ENCODE peak calls at places on chromosomes 2 and 18, in five cellular contexts. O is A549, L is H1, J is endothelial cell of umbilical vein, E is K562. Q is an unnamed sample.
A peak's percentile ranks its signal among the peaks of the same experiment; 100 is the strongest.

GRCh38 chr2:100427627-100428258 is 10.3 kb upstream of the CHST10 start:
- DNase-seq in E (peak; percentile 39), O (peak; percentile 59), J (peak; percentile 52), L (peak; percentile 76), Q (peak; percentile 78)

GRCh38 chr2:44836174-44836573 is 105.3 kb upstream of the SIX3 start:
- DNase-seq in L (no peak), J (no peak), O (no peak), E (no peak), Q (no peak)

GRCh38 chr2:76564734-76565133 is 854.0 kb upstream of the GCFC2 start:
- DNase-seq in J (no peak), E (no peak), L (no peak), O (no peak), Q (no peak)

GRCh38 chr2:109230980-109231420 is 102.0 kb downstream of the SH3RF3 start:
- DNase-seq in L (no peak), E (no peak), J (no peak), O (no peak), Q (no peak)

GRCh38 chr2:17757321-17757720 is 3.4 kb downstream of the GEN1 start:
- DNase-seq in J (peak; percentile 83), O (peak; percentile 63), E (no peak), L (no peak), Q (no peak)

GRCh38 chr2:215888680-215889079 is 124.7 kb downstream of the MREG start:
- DNase-seq in L (no peak), J (peak; percentile 46), O (no peak), E (no peak), Q (no peak)

GRCh38 chr2:109236147-109236546 is 107.1 kb downstream of the SH3RF3 start:
- DNase-seq in L (no peak), O (no peak), J (no peak), E (no peak), Q (no peak)

GRCh38 chr2:54673501-54673998 is 49.9 kb upstream of the EML6 start:
- DNase-seq in O (no peak), E (no peak), L (peak; percentile 45), J (peak; percentile 97), Q (no peak)

GRCh38 chr18:11751305-11752115 is 62.4 kb downstream of the GNAL start:
- DNase-seq in L (peak; percentile 78), O (no peak), J (no peak), E (no peak), Q (peak; percentile 71)

GRCh38 chr2:229901819-229902218 is 20.0 kb downstream of the TRIP12 start:
- DNase-seq in J (peak; percentile 43), O (peak; percentile 23), L (no peak), E (peak; percentile 12), Q (no peak)

GRCh38 chr2:11029136-11029535 is 117.4 kb downstream of the KCNF1 start:
- DNase-seq in E (no peak), L (no peak), O (no peak), J (no peak), Q (no peak)
- TF ChIP-seq JUN in E (no peak), L (no peak), O (no peak), J (no peak), Q (no peak)

GRCh38 chr2:196389670-196390069 is 218.3 kb upstream of the STK17B start:
- DNase-seq in E (no peak), L (no peak), J (no peak), O (no peak), Q (no peak)
- TF ChIP-seq MAX in E (no peak), L (no peak), J (no peak), O (no peak), Q (no peak)

GRCh38 chr2:641501-642430 is 35.4 kb downstream of the TMEM18 start:
- DNase-seq in J (no peak), O (no peak), L (peak; percentile 40), E (no peak), Q (no peak)
- TF ChIP-seq JUN in J (no peak), O (no peak), L (no peak), E (no peak), Q (no peak)

DNA sequence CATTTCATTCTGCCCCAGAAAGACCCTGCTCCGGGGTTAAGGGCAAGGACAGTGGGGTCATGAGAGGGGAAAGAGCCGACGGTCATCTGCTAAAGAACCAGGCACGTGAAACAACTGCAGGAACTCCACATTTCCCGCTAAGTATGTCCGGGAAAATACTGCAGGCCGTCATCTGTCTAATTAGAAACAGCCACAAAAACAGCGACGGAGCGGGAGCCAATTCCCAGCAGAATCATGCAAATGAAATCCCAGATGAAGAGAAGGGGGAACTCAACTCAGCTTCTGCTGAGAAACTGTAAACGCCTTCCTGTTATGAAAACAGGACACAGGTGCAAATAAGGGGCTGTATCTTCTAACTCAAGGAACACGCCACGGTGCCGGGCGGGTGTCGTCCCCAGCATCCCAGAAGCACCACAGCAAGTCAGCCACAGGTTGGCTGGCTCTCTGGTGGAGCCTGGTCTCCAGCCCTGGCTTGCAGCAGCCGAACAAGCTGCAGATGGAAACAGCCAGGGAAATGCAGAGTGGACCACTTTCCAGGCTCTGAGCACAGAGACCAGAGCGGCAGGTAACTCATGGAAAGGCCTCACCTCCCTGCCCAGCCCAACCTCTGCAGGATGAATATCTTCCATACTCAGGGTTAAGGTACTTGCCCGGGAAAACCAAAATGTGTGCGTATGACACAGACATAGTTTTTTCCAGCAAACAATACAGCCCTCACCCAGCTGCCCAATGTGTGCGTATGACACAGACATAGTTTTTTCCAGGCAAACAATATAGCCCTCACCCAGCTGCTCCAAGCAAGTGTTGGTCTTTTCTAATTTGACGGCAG is 28.9 kb downstream of the PXDN start:
- DNase-seq in E (no peak), L (no peak), J (peak; percentile 87), O (no peak), Q (no peak)
- TF ChIP-seq MAX in E (no peak), L (no peak), J (no peak), O (no peak), Q (no peak)

GRCh38 chr2:73985318-73986084 is 791 bp downstream of the TET3 start:
- DNase-seq in J (no peak), O (peak; percentile 36), L (no peak), E (peak; percentile 89), Q (no peak)
- TF ChIP-seq JUN in J (no peak), O (no peak), L (no peak), E (no peak), Q (no peak)

GRCh38 chr18:68435581-68435980 is 279.3 kb downstream of the TMX3 start:
- DNase-seq in E (no peak), J (no peak), L (no peak), O (no peak), Q (no peak)

GRCh38 chr18:68438983-68439382 is 275.9 kb downstream of the TMX3 start:
- DNase-seq in O (no peak), L (no peak), J (no peak), E (no peak), Q (no peak)

GRCh38 chr18:68439672-68440071 is 275.2 kb downstream of the TMX3 start:
- DNase-seq in L (no peak), O (no peak), E (no peak), J (no peak), Q (no peak)

GRCh38 chr18:68438536-68438935 is 276.4 kb downstream of the TMX3 start:
- DNase-seq in E (no peak), O (no peak), J (no peak), L (no peak), Q (no peak)

GRCh38 chr18:68436485-68436884 is 278.4 kb downstream of the TMX3 start:
- DNase-seq in L (no peak), J (peak; percentile 44), E (no peak), O (no peak), Q (no peak)
- TF ChIP-seq MAX in L (no peak), J (no peak), E (no peak), O (no peak), Q (no peak)

GRCh38 chr2:23597687-23598086 is 212.7 kb downstream of the KLHL29 start:
- DNase-seq in O (no peak), E (no peak), L (no peak), J (no peak), Q (no peak)

GRCh38 chr2:23601301-23601965 is 216.5 kb downstream of the KLHL29 start:
- DNase-seq in E (no peak), O (no peak), L (no peak), J (no peak), Q (no peak)

GRCh38 chr2:23599006-23599405 is 214.0 kb downstream of the KLHL29 start:
- DNase-seq in O (no peak), J (no peak), L (no peak), E (no peak), Q (no peak)

GRCh38 chr2:23600336-23600735 is 215.4 kb downstream of the KLHL29 start:
- DNase-seq in J (no peak), L (no peak), O (no peak), E (no peak), Q (no peak)

DNA sequence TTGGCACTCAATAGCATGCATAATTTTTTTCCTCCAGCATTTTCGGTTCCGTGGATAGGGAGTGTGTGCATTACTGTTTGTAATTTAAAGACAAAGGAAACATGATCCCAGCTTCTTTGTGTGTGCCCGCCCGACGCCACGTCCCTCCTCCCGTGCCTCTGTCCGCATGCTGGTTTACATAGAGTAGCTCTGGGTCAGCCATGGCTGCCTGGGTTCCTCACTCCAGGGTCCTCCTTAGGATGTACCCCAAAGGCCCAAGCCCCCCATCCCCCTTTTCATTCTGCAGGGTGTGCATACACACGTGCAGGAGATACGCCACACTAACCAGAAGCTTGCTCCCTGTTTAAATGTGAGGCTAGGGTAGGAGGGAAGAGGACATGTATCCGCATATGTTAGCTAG is 214.7 kb downstream of the KLHL29 start:
- DNase-seq in E (no peak), J (no peak), L (no peak), O (no peak), Q (no peak)
- TF ChIP-seq JUN in E (no peak), J (no peak), L (no peak), O (no peak), Q (no peak)

Q was measured in WTC11.